ENCODE peak calls at places on chromosomes 6 and 20, in nine cellular contexts. One of them, this sample, is unnamed.

GRCh38 chr6:72952808-72953630 is 272.3 kb downstream of the KHDC1L start:
- DNase-seq in Calu3: no peak
- DNase-seq in NCI-H446: no peak
- DNase-seq in head of caudate nucleus: no peak
- DNase-seq in NCI-H2081: no peak
- DNase-seq in fibroblast of gingiva: no peak
- DNase-seq in ascending aorta: no peak
- DNase-seq in CD8-positive, alpha-beta T cell: no peak
- DNase-seq in fibroblast of mammary gland: peak; percentile 43
- DNase-seq in this sample: no peak

GRCh38 chr6:98875375-98875774 is 41.0 kb downstream of the POU3F2 start:
- DNase-seq in ascending aorta: no peak
- DNase-seq in NCI-H2081: no peak
- DNase-seq in head of caudate nucleus: no peak
- DNase-seq in NCI-H446: no peak
- DNase-seq in Calu3: no peak
- DNase-seq in fibroblast of mammary gland: no peak
- DNase-seq in fibroblast of gingiva: no peak
- DNase-seq in CD8-positive, alpha-beta T cell: no peak
- DNase-seq in this sample: no peak

GRCh38 chr20:57611605-57612311 is 8.5 kb downstream of the ZBP1 start:
- DNase-seq in fibroblast of mammary gland: no peak
- DNase-seq in ascending aorta: peak; percentile 9
- DNase-seq in NCI-H2081: no peak
- DNase-seq in CD8-positive, alpha-beta T cell: no peak
- DNase-seq in fibroblast of gingiva: no peak
- DNase-seq in NCI-H446: no peak
- DNase-seq in head of caudate nucleus: no peak
- DNase-seq in Calu3: no peak
- DNase-seq in this sample: peak; percentile 30

GRCh38 chr6:107489636-107490567 is at the start of gene SOBP:
- DNase-seq in Calu3: peak; percentile 41
- DNase-seq in CD8-positive, alpha-beta T cell: no peak
- DNase-seq in ascending aorta: peak; percentile 77
- DNase-seq in fibroblast of mammary gland: peak; percentile 51
- DNase-seq in NCI-H2081: peak; percentile 66
- DNase-seq in head of caudate nucleus: peak; percentile 79
- DNase-seq in NCI-H446: peak; percentile 37
- DNase-seq in fibroblast of gingiva: no peak
- DNase-seq in this sample: no peak

GRCh38 chr6:158853072-158853871 is 34.1 kb upstream of the EZR start:
- DNase-seq in Calu3: peak; percentile 97
- DNase-seq in fibroblast of gingiva: peak; percentile 42
- DNase-seq in NCI-H446: no peak
- DNase-seq in ascending aorta: peak; percentile 76
- DNase-seq in fibroblast of mammary gland: peak; percentile 78
- DNase-seq in NCI-H2081: peak; percentile 7
- DNase-seq in CD8-positive, alpha-beta T cell: peak; percentile 75
- DNase-seq in head of caudate nucleus: peak; percentile 90
- DNase-seq in this sample: no peak

GRCh38 chr6:28141500-28142329 is at the start of gene ZKSCAN8:
- DNase-seq in fibroblast of mammary gland: peak; percentile 87
- DNase-seq in Calu3: peak; percentile 89
- DNase-seq in ascending aorta: peak; percentile 91
- DNase-seq in CD8-positive, alpha-beta T cell: peak; percentile 54
- DNase-seq in fibroblast of gingiva: peak; percentile 87
- DNase-seq in NCI-H446: peak; percentile 59
- DNase-seq in head of caudate nucleus: peak; percentile 93
- DNase-seq in NCI-H2081: peak; percentile 95
- DNase-seq in this sample: peak; percentile 83

GRCh38 chr6:56540950-56541600 is 101.6 kb downstream of the DST start:
- DNase-seq in NCI-H446: no peak
- DNase-seq in fibroblast of mammary gland: peak; percentile 54
- DNase-seq in fibroblast of gingiva: no peak
- DNase-seq in CD8-positive, alpha-beta T cell: no peak
- DNase-seq in head of caudate nucleus: no peak
- DNase-seq in NCI-H2081: peak; percentile 45
- DNase-seq in ascending aorta: no peak
- DNase-seq in Calu3: no peak
- DNase-seq in this sample: no peak

GRCh38 chr6:88982720-88983119 is 19.3 kb upstream of the RNGTT start:
- DNase-seq in NCI-H446: peak; percentile 5
- DNase-seq in head of caudate nucleus: peak; percentile 32
- DNase-seq in fibroblast of mammary gland: peak; percentile 94
- DNase-seq in ascending aorta: peak; percentile 91
- DNase-seq in CD8-positive, alpha-beta T cell: no peak
- DNase-seq in Calu3: no peak
- DNase-seq in fibroblast of gingiva: peak; percentile 79
- DNase-seq in NCI-H2081: peak; percentile 66
- DNase-seq in this sample: peak; percentile 71

GRCh38 chr6:10391799-10392198 is 23.1 kb downstream of the TFAP2A start:
- DNase-seq in fibroblast of gingiva: no peak
- DNase-seq in head of caudate nucleus: no peak
- DNase-seq in fibroblast of mammary gland: no peak
- DNase-seq in CD8-positive, alpha-beta T cell: no peak
- DNase-seq in NCI-H2081: no peak
- DNase-seq in ascending aorta: no peak
- DNase-seq in Calu3: no peak
- DNase-seq in NCI-H446: no peak
- DNase-seq in this sample: no peak

GRCh38 chr6:82646231-82646615 is 282.6 kb downstream of the TPBG start:
- DNase-seq in fibroblast of mammary gland: no peak
- DNase-seq in ascending aorta: no peak
- DNase-seq in NCI-H2081: no peak
- DNase-seq in fibroblast of gingiva: no peak
- DNase-seq in NCI-H446: no peak
- DNase-seq in CD8-positive, alpha-beta T cell: no peak
- DNase-seq in Calu3: no peak
- DNase-seq in head of caudate nucleus: no peak
- DNase-seq in this sample: no peak